ENCODE peak calls at places on chromosomes 13 and 19, in seven cellular contexts. T is GM12878, I is HCT116, X is GM23338, Q is Panc1, N is SK-N-SH, P is K562. V is an unnamed sample.

GRCh38 chr19:35027851-35028599 is 2.2 kb upstream of the SCN1B start:
- DNase-seq in X (peak), N (no peak), I (no peak), Q (no peak), T (no peak), P (no peak), V (no peak)

GRCh38 chr13:30466841-30467252 is 1.1 kb upstream of the HMGB1 start:
- DNase-seq in I (no peak), N (no peak), Q (no peak), P (no peak), X (no peak), T (no peak), V (no peak)

GRCh38 chr19:55704494-55705245 is 29.6 kb downstream of the EPN1 start:
- DNase-seq in P (no peak), T (no peak), N (no peak), X (peak), Q (no peak), I (no peak), V (no peak)

GRCh38 chr13:102693781-102694180 is 1.1 kb downstream of the METTL21C start:
- DNase-seq in Q (no peak), P (no peak), X (no peak), I (no peak), N (no peak), T (no peak), V (no peak)

GRCh38 chr13:33262554-33262953 is 23.0 kb downstream of the STARD13 start:
- DNase-seq in I (no peak), Q (no peak), P (no peak), X (no peak), T (no peak), N (no peak), V (no peak)

GRCh38 chr13:20772401-20773131 is 1.2 kb downstream of the EEF1AKMT1 start:
- DNase-seq in X (no peak), Q (no peak), P (no peak), N (no peak), I (no peak), T (no peak), V (peak)

GRCh38 chr13:37918116-37919100 is 48.8 kb upstream of the TRPC4 start:
- DNase-seq in I (no peak), P (no peak), N (no peak), T (no peak), Q (no peak), X (peak), V (no peak)

GRCh38 chr19:29694669-29695627 is 20.1 kb downstream of the C19orf12 start:
- DNase-seq in T (no peak), N (peak), I (no peak), X (peak), Q (no peak), P (peak), V (peak)

GRCh38 chr19:12937243-12938053 is 961 bp upstream of the CALR start:
- DNase-seq in N (peak), T (no peak), X (peak), Q (no peak), I (no peak), P (peak), V (peak)

GRCh38 chr13:106417467-106418110 is 117.9 kb downstream of the EFNB2 start:
- DNase-seq in Q (no peak), T (no peak), I (no peak), N (no peak), X (no peak), P (no peak), V (no peak)

GRCh38 chr13:109790951-109791605 is 4.7 kb upstream of the IRS2 start:
- DNase-seq in T (no peak), Q (no peak), X (peak), I (no peak), N (peak), P (no peak), V (peak)

GRCh38 chr19:18373892-18374629 is 11.9 kb upstream of the GDF15 start:
- DNase-seq in P (peak), N (peak), X (peak), T (peak), I (peak), Q (no peak), V (peak)

GRCh38 chr19:46416077-46416709 is 2.8 kb upstream of the CCDC8 start:
- DNase-seq in N (peak), T (no peak), Q (no peak), X (peak), I (peak), P (peak), V (no peak)
- TF ChIP-seq POLR2AphosphoS5 in N (no peak), T (no peak), Q (no peak), X (no peak), I (no peak), P (no peak), V (no peak)

GRCh38 chr19:49846408-49846807 is 4.6 kb upstream of the PTOV1 start:
- DNase-seq in N (no peak), I (no peak), X (no peak), T (no peak), P (no peak), Q (no peak), V (no peak)
- TF ChIP-seq REST in N (no peak), I (no peak), X (no peak), T (no peak), P (no peak), Q (no peak), V (no peak)

GRCh38 chr13:80341098-80341701 is at the start of gene SPRY2:
- DNase-seq in T (no peak), I (peak), X (peak), Q (peak), P (peak), N (peak), V (peak)

GRCh38 chr13:80339841-80340642 is 884 bp downstream of the SPRY2 start:
- DNase-seq in Q (no peak), T (no peak), P (peak), N (peak), X (peak), I (no peak), V (no peak)

GRCh38 chr13:80340643-80341097 is 256 bp downstream of the SPRY2 start:
- DNase-seq in N (no peak), I (no peak), P (no peak), X (no peak), Q (no peak), T (no peak), V (no peak)

GRCh38 chr13:80341771-80342271 is 895 bp upstream of the SPRY2 start:
- DNase-seq in Q (no peak), T (no peak), X (peak), I (no peak), N (peak), P (no peak), V (peak)

DNA sequence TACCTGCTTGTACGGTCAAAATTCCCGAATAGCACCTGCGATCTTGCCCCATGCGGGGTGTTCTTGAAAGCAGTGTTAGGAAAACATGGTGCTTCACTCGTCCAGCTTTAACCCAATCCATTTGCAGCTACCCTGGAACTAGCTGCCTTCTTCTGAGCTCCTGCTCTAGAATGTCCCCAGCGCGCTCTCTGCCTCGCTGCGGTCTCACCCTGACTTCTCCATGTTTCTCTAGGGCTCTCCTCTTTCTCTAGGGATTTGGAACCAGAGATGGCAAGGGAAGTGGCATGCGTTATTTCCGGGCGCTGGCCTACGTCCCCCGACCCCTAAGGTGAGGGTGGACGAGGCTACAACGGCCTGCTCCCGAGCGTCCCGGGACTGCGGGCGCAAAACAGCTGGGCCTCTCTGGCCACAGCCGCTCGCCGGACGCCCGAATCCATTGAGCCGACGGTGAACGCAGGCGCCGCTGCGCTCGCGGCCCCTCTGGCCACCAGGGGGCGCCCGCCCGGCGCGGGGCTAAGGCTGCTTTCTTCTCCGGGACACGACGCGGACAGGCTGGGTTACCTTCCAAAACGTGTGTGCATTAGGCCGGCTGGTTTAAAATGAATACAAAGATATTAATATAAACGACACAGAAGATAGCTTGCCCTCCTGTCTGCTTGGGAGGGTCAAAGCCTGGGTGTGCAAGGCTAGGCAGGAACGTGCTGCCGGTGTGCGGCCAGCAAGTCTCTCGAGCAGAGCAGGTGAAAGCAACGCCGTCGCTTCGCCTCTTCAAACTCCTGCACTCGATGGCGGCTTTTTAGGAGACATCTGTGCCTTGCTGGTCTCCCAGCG is 1.8 kb upstream of the SPRY2 start:
- DNase-seq in N (peak), I (no peak), Q (no peak), T (no peak), X (peak), P (peak), V (no peak)
- TF ChIP-seq POLR2AphosphoS5 in N (no peak), I (no peak), Q (no peak), T (no peak), X (no peak), P (no peak), V (peak)

DNA sequence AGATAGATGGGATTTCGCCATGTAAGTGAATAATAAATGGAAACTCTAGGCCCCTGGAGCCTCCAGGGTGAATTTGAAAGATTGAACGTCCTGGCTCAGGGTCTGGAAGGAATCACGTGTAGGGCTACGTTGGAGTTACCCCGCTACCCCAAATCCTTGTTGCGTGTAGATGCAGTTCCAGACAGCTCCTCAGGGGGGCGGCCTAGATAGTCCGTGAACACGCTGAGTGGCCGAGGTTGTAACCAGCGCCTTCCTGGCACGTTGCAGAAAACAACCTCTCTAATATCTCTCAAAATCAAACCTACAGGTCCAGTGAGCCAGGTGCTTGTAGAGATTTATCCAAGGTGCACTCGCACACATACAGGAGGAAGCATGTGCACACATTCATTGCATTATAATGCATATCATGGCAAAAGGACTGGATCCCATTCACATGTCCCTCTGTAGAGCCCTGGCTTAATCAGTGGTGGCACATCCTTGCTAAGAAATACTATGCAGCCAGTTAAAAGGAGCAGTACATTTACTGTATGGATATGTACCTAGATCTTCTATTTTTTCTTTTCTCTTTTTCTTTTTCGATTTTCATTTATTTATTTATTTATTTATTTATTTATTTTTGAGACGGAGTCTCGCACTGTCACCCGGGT is 2.5 kb upstream of the KEAP1 start:
- DNase-seq in T (no peak), N (peak), P (peak), Q (no peak), I (peak), X (peak), V (peak)
- TF ChIP-seq REST in T (no peak), N (no peak), P (no peak), Q (no peak), I (no peak), X (no peak), V (no peak)

GRCh38 chr13:66405908-66406802 is 824.0 kb downstream of the PCDH9 start:
- DNase-seq in Q (peak), X (no peak), T (no peak), I (no peak), N (no peak), P (no peak), V (no peak)
- TF ChIP-seq POLR2AphosphoS5 in Q (peak), X (no peak), T (no peak), I (no peak), N (no peak), P (no peak), V (no peak)

DNA sequence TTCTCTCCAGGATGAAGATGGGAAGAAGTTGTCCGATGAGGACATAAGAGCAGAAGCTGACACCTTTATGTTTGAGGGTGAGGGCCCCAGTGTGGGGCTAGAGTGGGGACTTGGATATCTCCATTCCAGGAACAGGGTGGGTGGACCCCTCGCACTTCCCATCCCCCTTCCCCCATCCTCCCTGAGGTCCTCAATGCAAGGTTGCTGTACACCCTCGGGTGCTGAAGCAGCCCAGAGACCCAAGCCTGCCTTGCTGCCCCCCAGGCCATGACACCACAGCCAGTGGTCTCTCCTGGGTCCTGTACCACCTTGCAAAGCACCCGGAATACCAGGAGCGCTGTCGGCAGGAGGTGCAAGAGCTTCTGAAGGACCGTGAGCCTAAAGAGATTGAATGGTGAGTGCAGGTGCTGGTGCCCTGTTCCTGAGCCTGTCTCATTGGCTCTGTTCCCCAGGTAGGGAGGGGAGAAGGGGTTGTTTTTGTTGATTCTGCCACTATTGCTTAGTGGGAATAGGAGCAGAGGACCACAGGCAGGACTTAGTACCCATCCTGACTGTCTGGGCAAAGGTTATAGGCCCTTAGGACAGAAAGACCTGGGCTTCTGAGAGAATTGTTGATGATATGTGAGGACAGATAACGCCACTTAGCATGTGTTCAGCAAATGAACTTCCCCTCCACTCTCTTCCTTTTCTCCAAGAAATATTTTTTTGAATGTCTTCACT is 12.0 kb downstream of the CYP4F3 start:
- DNase-seq in X (no peak), P (no peak), T (no peak), I (no peak), Q (no peak), N (no peak), V (no peak)
- TF ChIP-seq REST in X (no peak), P (no peak), T (peak), I (peak), Q (no peak), N (peak), V (peak)

GRCh38 chr13:49620170-49620621 is 8.1 kb upstream of the ARL11 start:
- DNase-seq in Q (no peak), N (no peak), T (no peak), X (no peak), I (no peak), P (no peak), V (no peak)
- TF ChIP-seq POLR2AphosphoS5 in Q (no peak), N (no peak), T (no peak), X (no peak), I (no peak), P (no peak), V (no peak)